ENCODE peak calls at places on chromosomes 5 and 9, in seven cellular contexts. One of them, this sample, is unnamed.

GRCh38 chr9:91362212-91362611 is 494 bp upstream of the AUH start:
- DNase-seq in breast epithelium: no peak
- DNase-seq in ascending aorta: no peak
- DNase-seq in kidney: no peak
- DNase-seq in HFF-Myc: no peak
- DNase-seq in heart left ventricle: no peak
- DNase-seq in colonic mucosa: no peak
- DNase-seq in this sample: no peak

GRCh38 chr9:107639426-107639825 is 149.9 kb upstream of the KLF4 start:
- DNase-seq in HFF-Myc: no peak
- DNase-seq in kidney: no peak
- DNase-seq in heart left ventricle: no peak
- DNase-seq in breast epithelium: no peak
- DNase-seq in colonic mucosa: no peak
- DNase-seq in ascending aorta: no peak
- DNase-seq in this sample: no peak

GRCh38 chr9:105693435-105694275 is 686 bp upstream of the TMEM38B start:
- DNase-seq in breast epithelium: no peak
- DNase-seq in heart left ventricle: no peak
- DNase-seq in HFF-Myc: no peak
- DNase-seq in kidney: no peak
- DNase-seq in colonic mucosa: no peak
- DNase-seq in ascending aorta: no peak
- DNase-seq in this sample: no peak

GRCh38 chr9:21688108-21689102 is 114.0 kb upstream of the MTAP start:
- DNase-seq in breast epithelium: peak
- DNase-seq in kidney: no peak
- DNase-seq in heart left ventricle: no peak
- DNase-seq in HFF-Myc: peak
- DNase-seq in ascending aorta: no peak
- DNase-seq in colonic mucosa: no peak
- DNase-seq in this sample: peak

GRCh38 chr9:107274953-107275422 is 8.1 kb upstream of the RAD23B start:
- DNase-seq in HFF-Myc: peak
- DNase-seq in colonic mucosa: no peak
- DNase-seq in heart left ventricle: no peak
- DNase-seq in ascending aorta: no peak
- DNase-seq in kidney: no peak
- DNase-seq in breast epithelium: no peak
- DNase-seq in this sample: peak

GRCh38 chr5:52989781-52990530 is 804 bp downstream of the ITGA2 start:
- DNase-seq in colonic mucosa: peak
- DNase-seq in kidney: peak
- DNase-seq in heart left ventricle: peak
- DNase-seq in breast epithelium: peak
- DNase-seq in ascending aorta: peak
- DNase-seq in HFF-Myc: no peak
- DNase-seq in this sample: peak

GRCh38 chr5:126363658-126364057 is 59.6 kb upstream of the GRAMD2B start:
- DNase-seq in colonic mucosa: no peak
- DNase-seq in HFF-Myc: no peak
- DNase-seq in breast epithelium: no peak
- DNase-seq in heart left ventricle: no peak
- DNase-seq in kidney: no peak
- DNase-seq in ascending aorta: no peak
- DNase-seq in this sample: no peak

GRCh38 chr5:16005210-16005609 is 174.4 kb downstream of the MARCHF11 start:
- DNase-seq in heart left ventricle: no peak
- DNase-seq in colonic mucosa: no peak
- DNase-seq in kidney: no peak
- DNase-seq in breast epithelium: no peak
- DNase-seq in HFF-Myc: no peak
- DNase-seq in ascending aorta: no peak
- DNase-seq in this sample: no peak

GRCh38 chr9:11204521-11204920 is 591.7 kb upstream of the PTPRD start:
- DNase-seq in kidney: no peak
- DNase-seq in breast epithelium: no peak
- DNase-seq in ascending aorta: no peak
- DNase-seq in HFF-Myc: no peak
- DNase-seq in heart left ventricle: no peak
- DNase-seq in colonic mucosa: no peak
- DNase-seq in this sample: no peak

GRCh38 chr9:106920701-106921283 is 57.8 kb downstream of the ZNF462 start:
- DNase-seq in kidney: no peak
- DNase-seq in ascending aorta: no peak
- DNase-seq in colonic mucosa: peak
- DNase-seq in heart left ventricle: peak
- DNase-seq in breast epithelium: no peak
- DNase-seq in HFF-Myc: no peak
- DNase-seq in this sample: peak

GRCh38 chr5:76542887-76543690 is 80.1 kb downstream of the F2RL2 start:
- DNase-seq in heart left ventricle: no peak
- DNase-seq in HFF-Myc: no peak
- DNase-seq in breast epithelium: no peak
- DNase-seq in kidney: peak
- DNase-seq in ascending aorta: peak
- DNase-seq in colonic mucosa: no peak
- DNase-seq in this sample: no peak

GRCh38 chr5:172453206-172453985 is 929 bp downstream of the SH3PXD2B start:
- DNase-seq in breast epithelium: no peak
- DNase-seq in kidney: no peak
- DNase-seq in heart left ventricle: no peak
- DNase-seq in colonic mucosa: peak
- DNase-seq in ascending aorta: no peak
- DNase-seq in HFF-Myc: no peak
- DNase-seq in this sample: no peak

GRCh38 chr5:109304323-109304722 is 105.5 kb downstream of the PJA2 start:
- DNase-seq in kidney: no peak
- DNase-seq in colonic mucosa: no peak
- DNase-seq in heart left ventricle: no peak
- DNase-seq in HFF-Myc: no peak
- DNase-seq in ascending aorta: no peak
- DNase-seq in breast epithelium: no peak
- DNase-seq in this sample: no peak

GRCh38 chr9:94681508-94681907 is 42.2 kb upstream of the FBP1 start:
- DNase-seq in colonic mucosa: peak
- DNase-seq in breast epithelium: peak
- DNase-seq in kidney: peak
- DNase-seq in heart left ventricle: peak
- DNase-seq in ascending aorta: peak
- DNase-seq in HFF-Myc: no peak
- DNase-seq in this sample: peak

GRCh38 chr9:121582641-121583040 is 68.8 kb upstream of the DAB2IP start:
- DNase-seq in breast epithelium: no peak
- DNase-seq in ascending aorta: no peak
- DNase-seq in kidney: no peak
- DNase-seq in colonic mucosa: no peak
- DNase-seq in HFF-Myc: no peak
- DNase-seq in heart left ventricle: no peak
- DNase-seq in this sample: no peak

GRCh38 chr9:121684381-121685145 is 33.1 kb downstream of the DAB2IP start:
- DNase-seq in breast epithelium: no peak
- DNase-seq in heart left ventricle: no peak
- DNase-seq in kidney: peak
- DNase-seq in colonic mucosa: peak
- DNase-seq in ascending aorta: no peak
- DNase-seq in HFF-Myc: no peak
- DNase-seq in this sample: peak

GRCh38 chr5:181039961-181040915 is at the start of gene BTNL9:
- DNase-seq in heart left ventricle: no peak
- DNase-seq in ascending aorta: no peak
- DNase-seq in HFF-Myc: no peak
- DNase-seq in colonic mucosa: no peak
- DNase-seq in breast epithelium: no peak
- DNase-seq in kidney: no peak
- DNase-seq in this sample: no peak

GRCh38 chr5:10275460-10275859 is 25.4 kb downstream of the CCT5 start:
- DNase-seq in HFF-Myc: no peak
- DNase-seq in breast epithelium: no peak
- DNase-seq in heart left ventricle: no peak
- DNase-seq in kidney: no peak
- DNase-seq in ascending aorta: no peak
- DNase-seq in colonic mucosa: no peak
- DNase-seq in this sample: no peak

GRCh38 chr5:65244031-65244430 is 237.7 kb downstream of the ADAMTS6 start:
- DNase-seq in breast epithelium: no peak
- DNase-seq in kidney: no peak
- DNase-seq in HFF-Myc: no peak
- DNase-seq in colonic mucosa: no peak
- DNase-seq in heart left ventricle: no peak
- DNase-seq in ascending aorta: no peak
- DNase-seq in this sample: no peak

GRCh38 chr9:91421987-91422765 is 1.5 kb downstream of the NFIL3 start:
- DNase-seq in HFF-Myc: no peak
- DNase-seq in kidney: no peak
- DNase-seq in ascending aorta: peak
- DNase-seq in breast epithelium: no peak
- DNase-seq in heart left ventricle: peak
- DNase-seq in colonic mucosa: peak
- DNase-seq in this sample: peak

GRCh38 chr9:120032639-120033038 is 547.3 kb downstream of the CDK5RAP2 start:
- DNase-seq in HFF-Myc: no peak
- DNase-seq in heart left ventricle: no peak
- DNase-seq in kidney: no peak
- DNase-seq in colonic mucosa: no peak
- DNase-seq in breast epithelium: no peak
- DNase-seq in ascending aorta: no peak
- DNase-seq in this sample: no peak

GRCh38 chr5:156330141-156330870 is 3.3 kb downstream of the SGCD start:
- DNase-seq in breast epithelium: no peak
- DNase-seq in heart left ventricle: no peak
- DNase-seq in kidney: no peak
- DNase-seq in colonic mucosa: no peak
- DNase-seq in HFF-Myc: no peak
- DNase-seq in ascending aorta: no peak
- DNase-seq in this sample: peak

GRCh38 chr5:123672067-123672466 is 160.1 kb downstream of the CSNK1G3 start:
- DNase-seq in breast epithelium: no peak
- DNase-seq in HFF-Myc: no peak
- DNase-seq in ascending aorta: no peak
- DNase-seq in kidney: no peak
- DNase-seq in colonic mucosa: no peak
- DNase-seq in heart left ventricle: no peak
- DNase-seq in this sample: no peak

DNA sequence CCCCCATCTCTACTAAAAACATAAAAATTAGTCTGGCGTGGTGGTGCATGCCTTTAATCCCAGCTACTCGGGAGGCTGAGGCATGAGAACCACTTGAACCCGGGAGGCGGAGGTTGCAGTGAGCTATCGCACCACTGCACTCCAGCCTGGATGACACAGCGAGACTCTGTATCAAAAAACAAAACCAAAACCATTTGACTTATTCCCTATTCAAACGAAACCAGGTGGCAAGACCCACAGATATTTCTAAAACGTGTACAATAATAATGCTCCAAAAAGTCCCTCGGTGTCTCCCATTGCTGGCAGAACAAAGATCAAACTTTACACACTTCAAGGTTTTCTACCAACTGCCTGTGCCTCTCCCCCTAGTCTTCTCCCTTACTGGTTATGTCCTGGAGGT is 29.8 kb downstream of the HMGCR start:
- DNase-seq in breast epithelium: no peak
- DNase-seq in HFF-Myc: no peak
- DNase-seq in kidney: no peak
- DNase-seq in heart left ventricle: no peak
- DNase-seq in ascending aorta: no peak
- DNase-seq in colonic mucosa: no peak
- DNase-seq in this sample: no peak
- H3K4me3 ChIP-seq in breast epithelium: no peak
- H3K4me3 ChIP-seq in HFF-Myc: no peak
- H3K4me3 ChIP-seq in kidney: no peak
- H3K4me3 ChIP-seq in heart left ventricle: no peak
- H3K4me3 ChIP-seq in ascending aorta: no peak
- H3K4me3 ChIP-seq in colonic mucosa: no peak
- H3K4me3 ChIP-seq in this sample: no peak

GRCh38 chr5:114447084-114447773 is 85.4 kb downstream of the KCNN2 start:
- DNase-seq in ascending aorta: no peak
- DNase-seq in kidney: no peak
- DNase-seq in HFF-Myc: no peak
- DNase-seq in breast epithelium: no peak
- DNase-seq in colonic mucosa: no peak
- DNase-seq in heart left ventricle: no peak
- DNase-seq in this sample: no peak
- TF ChIP-seq CTCF in ascending aorta: no peak
- TF ChIP-seq CTCF in kidney: peak
- TF ChIP-seq CTCF in HFF-Myc: peak
- TF ChIP-seq CTCF in breast epithelium: no peak
- TF ChIP-seq CTCF in colonic mucosa: peak
- TF ChIP-seq CTCF in heart left ventricle: no peak
- TF ChIP-seq CTCF in this sample: peak

DNA sequence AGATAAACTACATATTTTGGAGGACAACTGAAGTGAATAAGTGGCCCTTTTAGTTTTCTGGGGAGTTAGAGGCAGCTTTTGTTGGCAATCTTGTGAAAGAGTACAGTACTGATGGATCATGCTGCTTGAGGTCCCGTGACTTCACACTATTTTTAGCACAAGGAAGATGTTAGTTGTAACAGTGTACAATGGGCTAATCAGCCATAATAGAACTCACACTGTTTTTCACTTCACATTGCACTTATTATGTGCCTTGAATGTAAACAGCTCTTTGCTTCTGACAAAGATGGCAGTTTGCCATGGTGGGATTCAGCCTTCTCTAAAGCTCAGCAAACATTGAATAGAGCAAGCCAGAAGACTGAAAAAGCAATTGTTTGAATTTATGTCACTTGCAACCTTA is 176.7 kb upstream of the ZNF608 start:
- DNase-seq in HFF-Myc: no peak
- DNase-seq in breast epithelium: no peak
- DNase-seq in heart left ventricle: no peak
- DNase-seq in colonic mucosa: no peak
- DNase-seq in ascending aorta: no peak
- DNase-seq in kidney: no peak
- DNase-seq in this sample: peak
- H3K4me3 ChIP-seq in HFF-Myc: no peak
- H3K4me3 ChIP-seq in breast epithelium: no peak
- H3K4me3 ChIP-seq in heart left ventricle: no peak
- H3K4me3 ChIP-seq in colonic mucosa: no peak
- H3K4me3 ChIP-seq in ascending aorta: no peak
- H3K4me3 ChIP-seq in kidney: no peak
- H3K4me3 ChIP-seq in this sample: no peak

DNA sequence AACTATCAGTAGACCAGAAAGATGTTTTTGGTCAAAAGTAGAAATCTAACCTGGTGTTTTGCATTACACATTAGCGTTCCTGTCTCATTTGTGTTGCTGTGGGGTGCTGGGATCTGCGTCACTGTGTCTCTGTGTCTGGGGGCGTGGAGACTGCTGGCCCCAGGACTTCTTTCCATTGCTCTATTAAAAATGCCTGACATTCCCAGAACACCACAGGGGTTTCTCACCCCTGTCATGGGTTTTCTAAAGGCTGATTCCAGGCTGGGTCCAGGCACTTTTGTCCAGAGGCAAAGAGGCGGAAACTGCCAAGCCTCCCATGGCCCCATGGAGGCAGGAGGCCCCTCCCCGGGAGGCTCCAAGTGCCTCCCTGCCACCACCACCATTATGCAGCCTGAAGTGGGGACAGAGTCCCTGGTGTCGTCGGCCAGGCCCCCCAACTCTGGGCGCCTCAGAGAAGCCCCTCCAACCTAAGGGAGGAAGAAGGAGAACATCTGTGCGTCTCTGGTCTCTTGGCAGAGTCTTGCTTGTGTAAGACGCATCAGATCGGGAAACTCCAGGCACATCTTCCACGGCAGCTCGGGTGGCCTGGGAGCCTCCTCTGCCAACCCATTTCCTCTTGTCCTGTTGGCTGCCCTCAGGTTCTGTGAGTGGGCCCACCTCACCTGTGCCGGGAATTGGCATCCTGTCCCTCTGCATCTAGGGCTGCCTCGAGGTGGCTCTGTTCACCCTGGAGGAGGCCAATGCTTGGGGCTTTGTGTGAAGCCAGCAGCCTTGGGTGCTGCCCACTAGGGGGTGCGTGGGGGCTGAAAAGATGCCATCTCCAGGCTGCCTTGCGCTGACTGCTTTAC is 13.8 kb upstream of the PLEKHG4B start:
- DNase-seq in colonic mucosa: no peak
- DNase-seq in HFF-Myc: peak
- DNase-seq in kidney: peak
- DNase-seq in ascending aorta: no peak
- DNase-seq in breast epithelium: no peak
- DNase-seq in heart left ventricle: peak
- DNase-seq in this sample: no peak
- TF ChIP-seq CTCF in colonic mucosa: no peak
- TF ChIP-seq CTCF in HFF-Myc: peak
- TF ChIP-seq CTCF in kidney: no peak
- TF ChIP-seq CTCF in ascending aorta: no peak
- TF ChIP-seq CTCF in breast epithelium: no peak
- TF ChIP-seq CTCF in heart left ventricle: peak
- TF ChIP-seq CTCF in this sample: peak